ENCODE peak calls at places on chromosomes 3 and 15, in five cellular contexts. A, M, C, Z and W are unnamed samples.

GRCh38 chr3:190384241-190384863 is 3.6 kb upstream of the CLDN16 start:
- DNase-seq in A (peak), M (peak), C (no peak), Z (no peak), W (no peak)

GRCh38 chr15:100810831-100811230 is 68.8 kb upstream of the ALDH1A3 start:
- DNase-seq in A (no peak), M (no peak), C (no peak), Z (no peak), W (no peak)

GRCh38 chr3:107110596-107111305 is 266.5 kb upstream of the CCDC54 start:
- DNase-seq in A (no peak), M (no peak), C (no peak), Z (no peak), W (no peak)

GRCh38 chr3:48338635-48339034 is 5.2 kb upstream of the SPINK8 start:
- DNase-seq in A (no peak), M (no peak), C (no peak), Z (no peak), W (no peak)

GRCh38 chr3:147356909-147357733 is 49.2 kb downstream of the ZIC4 start:
- DNase-seq in A (no peak), M (no peak), C (no peak), Z (no peak), W (no peak)

GRCh38 chr3:185071401-185071800 is 81.5 kb downstream of the C3orf70 start:
- DNase-seq in A (no peak), M (no peak), C (no peak), Z (no peak), W (no peak)

GRCh38 chr15:93071469-93071891 is 17.5 kb downstream of the RGMA start:
- DNase-seq in A (no peak), M (peak), C (no peak), Z (no peak), W (no peak)

GRCh38 chr3:193942516-193943055 is 193.4 kb upstream of the HES1 start:
- DNase-seq in A (no peak), M (no peak), C (no peak), Z (no peak), W (no peak)

GRCh38 chr3:113498221-113499005 is 16.5 kb downstream of the SPICE1 start:
- DNase-seq in A (no peak), M (peak), C (no peak), Z (no peak), W (no peak)

GRCh38 chr3:117788499-117788898 is 1078.9 kb downstream of the TUSC7 start:
- DNase-seq in A (no peak), M (no peak), C (no peak), Z (no peak), W (no peak)

GRCh38 chr3:43773273-43774104 is 82.8 kb downstream of the ABHD5 start:
- DNase-seq in A (no peak), M (no peak), C (peak), Z (no peak), W (no peak)

GRCh38 chr15:68691667-68692066 is 112.9 kb downstream of the CORO2B start:
- DNase-seq in A (no peak), M (peak), C (no peak), Z (no peak), W (no peak)

GRCh38 chr15:66105286-66105984 is 148.1 kb downstream of the MEGF11 start:
- DNase-seq in A (no peak), M (no peak), C (no peak), Z (no peak), W (no peak)

GRCh38 chr3:123648696-123649405 is 64.0 kb upstream of the HACD2 start:
- DNase-seq in A (no peak), M (no peak), C (no peak), Z (no peak), W (no peak)

GRCh38 chr3:89419647-89420141 is 312.3 kb downstream of the EPHA3 start:
- DNase-seq in A (no peak), M (peak), C (no peak), Z (no peak), W (no peak)

GRCh38 chr3:20225769-20226168 is 39.8 kb upstream of the SGO1 start:
- DNase-seq in A (peak), M (peak), C (no peak), Z (no peak), W (no peak)

GRCh38 chr15:51884041-51884440 is 54.6 kb downstream of the TMOD3 start:
- DNase-seq in A (no peak), M (no peak), C (no peak), Z (no peak), W (no peak)

GRCh38 chr15:25679964-25680658 is 183.0 kb downstream of the ATP10A start:
- DNase-seq in A (no peak), M (no peak), C (no peak), Z (no peak), W (no peak)

GRCh38 chr15:63066302-63066701 is 23.8 kb downstream of the TPM1 start:
- DNase-seq in A (no peak), M (no peak), C (no peak), Z (no peak), W (no peak)

GRCh38 chr15:63436872-63437375 is 55.3 kb upstream of the CA12 start:
- DNase-seq in A (peak), M (peak), C (peak), Z (no peak), W (peak)

GRCh38 chr3:195196266-195196665 is 74.7 kb downstream of the XXYLT1 start:
- DNase-seq in A (no peak), M (peak), C (no peak), Z (no peak), W (no peak)

GRCh38 chr3:77468408-77469045 is 428.6 kb downstream of the ROBO2 start:
- DNase-seq in A (no peak), M (no peak), C (no peak), Z (no peak), W (no peak)

GRCh38 chr3:159239054-159239453 is 437.2 kb downstream of the MFSD1 start:
- DNase-seq in A (no peak), M (no peak), C (no peak), Z (no peak), W (no peak)

GRCh38 chr3:187276397-187277128 is 15.0 kb downstream of the MASP1 start:
- DNase-seq in A (no peak), M (no peak), C (no peak), Z (no peak), W (no peak)

GRCh38 chr3:187280644-187281043 is 10.9 kb downstream of the MASP1 start:
- DNase-seq in A (no peak), M (no peak), C (no peak), Z (no peak), W (no peak)

GRCh38 chr3:187286467-187287059 is 5.0 kb downstream of the MASP1 start:
- DNase-seq in A (no peak), M (peak), C (no peak), Z (no peak), W (no peak)

GRCh38 chr3:187277129-187277462 is 14.4 kb downstream of the MASP1 start:
- DNase-seq in A (no peak), M (no peak), C (no peak), Z (no peak), W (no peak)

DNA sequence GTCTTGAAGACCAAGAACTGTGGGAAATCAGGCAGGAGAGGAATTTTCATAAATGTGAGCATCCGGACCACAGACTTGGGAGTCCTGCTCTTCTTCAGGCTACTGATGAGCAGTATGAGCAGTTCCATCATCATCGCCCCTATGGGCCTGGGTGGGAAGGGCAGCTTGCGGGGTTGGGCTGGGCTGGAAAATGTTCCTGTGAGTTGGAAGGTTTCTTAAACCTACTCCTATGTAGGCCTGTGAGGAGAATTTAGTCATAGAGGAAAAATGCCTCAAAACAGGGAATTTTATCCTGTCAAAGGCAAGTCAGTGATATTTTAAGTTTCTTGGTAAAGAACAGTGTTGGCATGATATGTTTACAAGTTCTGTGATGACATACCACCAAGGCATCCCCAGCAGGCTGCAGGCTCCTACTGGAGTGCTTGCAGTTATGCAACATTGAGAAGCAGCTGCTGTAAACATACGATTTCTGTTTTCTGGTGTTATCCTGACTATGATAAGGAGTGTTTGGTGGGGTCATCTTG is 10.3 kb downstream of the MASP1 start:
- DNase-seq in A (no peak), M (peak), C (no peak), Z (no peak), W (no peak)
- TF ChIP-seq CTCF in A (no peak), M (no peak), C (no peak), Z (no peak), W (no peak)

DNA sequence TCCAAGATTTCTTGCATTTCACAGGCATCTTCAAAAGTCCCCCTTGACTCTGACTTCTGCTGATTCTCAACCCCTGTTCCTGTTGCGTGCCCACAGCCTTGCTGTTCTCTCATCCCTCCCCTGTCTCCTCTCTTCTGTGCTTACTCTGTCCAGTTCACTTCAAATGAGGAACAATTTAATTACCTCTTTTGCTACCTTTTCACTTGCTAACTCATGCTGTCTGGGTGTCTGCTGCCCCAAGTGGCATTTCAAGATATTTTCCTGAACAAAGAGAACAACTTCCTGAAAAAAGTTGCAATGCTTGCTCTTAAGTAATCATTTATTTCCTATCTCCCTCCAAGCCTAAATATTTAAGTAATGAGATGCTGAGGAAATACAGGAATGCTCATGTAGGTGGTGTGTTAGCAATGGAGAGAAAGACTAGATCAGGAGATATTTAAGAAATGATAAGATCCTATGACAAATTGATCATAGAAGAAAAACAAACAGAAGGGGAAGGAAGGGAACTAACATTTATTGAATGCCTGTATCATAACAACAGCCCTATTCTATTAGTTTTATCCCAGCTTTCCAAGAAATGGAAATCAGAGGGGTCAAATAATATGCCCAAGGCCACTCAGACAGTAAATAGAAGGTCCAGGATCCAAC is 42.2 kb downstream of the SV2B start:
- DNase-seq in A (peak), M (peak), C (no peak), Z (no peak), W (no peak)
- TF ChIP-seq CTCF in A (peak), M (no peak), C (peak), Z (no peak), W (peak)

DNA sequence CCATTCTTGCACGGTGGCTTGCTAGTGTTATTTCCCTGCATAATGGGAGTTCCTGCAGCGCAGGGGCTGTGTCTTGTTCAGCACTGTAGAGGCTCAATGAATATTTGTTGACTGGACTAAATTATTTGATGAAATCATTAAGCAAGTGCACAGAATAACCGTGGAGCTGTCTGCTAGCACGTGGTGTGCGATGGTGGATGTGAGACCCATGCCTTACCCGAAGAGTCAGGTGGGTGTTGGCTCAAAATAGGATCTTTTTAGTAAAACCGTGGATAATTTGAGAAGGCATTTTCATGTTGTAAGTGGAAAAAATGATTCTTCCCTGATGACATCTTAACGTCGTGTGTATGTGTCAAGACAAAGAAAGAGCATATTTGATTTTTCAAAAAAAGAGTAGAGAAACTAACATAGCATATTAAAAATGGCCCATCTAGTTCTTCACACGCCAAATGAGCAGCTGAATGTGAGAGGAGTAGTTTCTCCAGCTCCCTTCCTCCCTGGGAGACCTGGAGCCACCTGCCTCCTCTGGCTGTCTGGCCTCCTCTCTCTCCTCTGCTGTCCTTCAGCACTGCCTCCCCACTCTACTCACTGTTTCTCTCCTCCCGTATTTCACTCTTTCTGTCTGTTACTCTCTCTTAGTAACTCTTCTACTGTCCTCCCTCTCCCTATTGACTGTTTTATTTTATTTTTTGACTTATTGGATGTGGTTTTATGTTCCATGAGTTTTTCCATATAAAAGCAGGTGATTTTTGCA is 6.3 kb downstream of the FAM81A start:
- DNase-seq in A (no peak), M (no peak), C (no peak), Z (no peak), W (no peak)
- TF ChIP-seq CTCF in A (no peak), M (no peak), C (no peak), Z (no peak), W (no peak)

DNA sequence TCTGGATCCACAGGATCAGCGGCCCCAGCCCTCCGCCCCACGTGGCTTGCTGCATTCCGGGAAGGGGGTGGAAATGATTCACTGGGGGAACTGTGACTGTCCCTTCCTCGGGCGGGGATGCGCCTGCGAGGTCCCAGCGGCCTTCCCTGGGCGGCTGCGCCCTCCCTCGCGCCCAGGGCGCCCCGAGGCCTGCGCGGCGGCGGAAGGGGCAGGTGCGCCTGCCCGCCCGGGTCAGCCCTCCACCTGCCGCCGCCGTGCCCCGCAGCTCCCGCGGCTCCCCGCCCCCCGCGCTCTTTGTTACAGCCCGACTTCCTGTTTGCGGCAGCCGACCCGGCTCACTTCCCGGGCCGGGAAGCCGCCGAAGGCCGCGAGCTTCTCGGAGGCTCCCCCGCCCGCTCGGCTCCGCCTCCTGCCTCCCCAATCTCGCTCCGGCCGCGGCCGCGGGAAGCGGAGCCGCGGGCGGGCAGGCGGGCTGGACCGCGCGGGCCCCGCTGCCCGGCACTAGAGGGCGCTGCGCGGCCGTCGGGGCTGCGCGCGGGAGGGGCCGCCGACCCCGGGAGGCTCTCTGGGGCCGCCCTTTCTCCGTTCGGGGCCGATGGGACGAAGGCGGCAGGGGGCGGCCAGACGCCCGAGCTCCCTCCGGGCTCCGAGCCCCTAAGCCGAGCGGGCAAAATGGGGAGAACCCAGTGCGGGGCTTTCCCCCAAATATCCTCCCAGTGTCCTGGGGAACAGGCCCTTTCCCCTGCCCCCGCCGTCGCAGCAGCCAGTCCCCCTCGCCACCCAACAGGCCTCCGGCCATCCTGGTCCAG is 11.5 kb upstream of the CHAC1 start:
- DNase-seq in A (peak), M (peak), C (peak), Z (peak), W (peak)
- TF ChIP-seq CTCF in A (peak), M (peak), C (peak), Z (no peak), W (peak)